ENCODE peak calls at places on chromosomes 7 and 10, in four cellular contexts. One of them, this sample, is unnamed.

GRCh38 chr10:126935263-126935946 is 30.2 kb downstream of the DOCK1 start:
- DNase-seq in left ventricle myocardium inferior: no peak
- DNase-seq in mesothelial cell of epicardium: no peak
- DNase-seq in PC-9: no peak
- DNase-seq in this sample: no peak

GRCh38 chr10:4687397-4687796 is 138.6 kb upstream of the AKR1E2 start:
- DNase-seq in mesothelial cell of epicardium: no peak
- DNase-seq in PC-9: no peak
- DNase-seq in left ventricle myocardium inferior: no peak
- DNase-seq in this sample: no peak

GRCh38 chr7:101620395-101620794 is 8.7 kb downstream of the MYL10 start:
- DNase-seq in PC-9: no peak
- DNase-seq in left ventricle myocardium inferior: no peak
- DNase-seq in mesothelial cell of epicardium: no peak
- DNase-seq in this sample: no peak

GRCh38 chr10:17415046-17415643 is 39.2 kb downstream of the ST8SIA6 start:
- DNase-seq in left ventricle myocardium inferior: no peak
- DNase-seq in PC-9: no peak
- DNase-seq in mesothelial cell of epicardium: no peak
- DNase-seq in this sample: no peak

GRCh38 chr7:110382736-110383135 is 708.2 kb upstream of the LRRN3 start:
- DNase-seq in PC-9: no peak
- DNase-seq in mesothelial cell of epicardium: no peak
- DNase-seq in left ventricle myocardium inferior: no peak
- DNase-seq in this sample: no peak

GRCh38 chr7:142745091-142745635 is 4.1 kb upstream of the PRSS1 start:
- DNase-seq in PC-9: no peak
- DNase-seq in mesothelial cell of epicardium: no peak
- DNase-seq in left ventricle myocardium inferior: no peak
- DNase-seq in this sample: no peak

GRCh38 chr7:20307119-20307518 is 23.6 kb upstream of the ITGB8 start:
- DNase-seq in PC-9: peak; percentile 45
- DNase-seq in mesothelial cell of epicardium: no peak
- DNase-seq in left ventricle myocardium inferior: no peak
- DNase-seq in this sample: peak; percentile 72

GRCh38 chr10:3749597-3750351 is 35.2 kb downstream of the KLF6 start:
- DNase-seq in mesothelial cell of epicardium: peak; percentile 48
- DNase-seq in left ventricle myocardium inferior: peak; percentile 54
- DNase-seq in PC-9: no peak
- DNase-seq in this sample: peak; percentile 75

GRCh38 chr10:25743832-25744231 is 190.2 kb upstream of the MYO3A start:
- DNase-seq in mesothelial cell of epicardium: no peak
- DNase-seq in left ventricle myocardium inferior: no peak
- DNase-seq in PC-9: no peak
- DNase-seq in this sample: no peak

GRCh38 chr10:69057261-69057950 is 30.5 kb upstream of the SRGN start:
- DNase-seq in PC-9: no peak
- DNase-seq in left ventricle myocardium inferior: peak; percentile 58
- DNase-seq in mesothelial cell of epicardium: no peak
- DNase-seq in this sample: no peak

GRCh38 chr7:75045881-75046280 is 27.7 kb downstream of the RCC1L start:
- DNase-seq in PC-9: no peak
- DNase-seq in mesothelial cell of epicardium: no peak
- DNase-seq in left ventricle myocardium inferior: no peak
- DNase-seq in this sample: no peak

GRCh38 chr7:106153891-106154449 is 41.9 kb upstream of the SYPL1 start:
- DNase-seq in mesothelial cell of epicardium: peak; percentile 84
- DNase-seq in PC-9: peak; percentile 68
- DNase-seq in left ventricle myocardium inferior: peak; percentile 78
- DNase-seq in this sample: peak; percentile 86

GRCh38 chr7:155138204-155138603 is 68.1 kb downstream of the HTR5A start:
- DNase-seq in left ventricle myocardium inferior: no peak
- DNase-seq in PC-9: no peak
- DNase-seq in mesothelial cell of epicardium: no peak
- DNase-seq in this sample: no peak

GRCh38 chr10:85862771-85863170 is 503.8 kb downstream of the GRID1 start:
- DNase-seq in left ventricle myocardium inferior: no peak
- DNase-seq in mesothelial cell of epicardium: no peak
- DNase-seq in PC-9: no peak
- DNase-seq in this sample: no peak

GRCh38 chr7:1670894-1671875 is 1.1 kb downstream of the ELFN1 start:
- DNase-seq in mesothelial cell of epicardium: peak; percentile 35
- DNase-seq in PC-9: no peak
- DNase-seq in left ventricle myocardium inferior: no peak
- DNase-seq in this sample: no peak

GRCh38 chr7:1673581-1674102 is 3.6 kb downstream of the ELFN1 start:
- DNase-seq in left ventricle myocardium inferior: no peak
- DNase-seq in PC-9: no peak
- DNase-seq in mesothelial cell of epicardium: peak; percentile 26
- DNase-seq in this sample: no peak

GRCh38 chr7:1669954-1670893 is at the start of gene ELFN1:
- DNase-seq in left ventricle myocardium inferior: no peak
- DNase-seq in mesothelial cell of epicardium: peak; percentile 75
- DNase-seq in PC-9: no peak
- DNase-seq in this sample: peak; percentile 40

GRCh38 chr7:1672851-1673486 is 2.9 kb downstream of the ELFN1 start:
- DNase-seq in left ventricle myocardium inferior: no peak
- DNase-seq in mesothelial cell of epicardium: no peak
- DNase-seq in PC-9: no peak
- DNase-seq in this sample: no peak

GRCh38 chr7:1671876-1672451 is 1.9 kb downstream of the ELFN1 start:
- DNase-seq in mesothelial cell of epicardium: peak; percentile 33
- DNase-seq in PC-9: no peak
- DNase-seq in left ventricle myocardium inferior: no peak
- DNase-seq in this sample: no peak
- TF ChIP-seq CTCF in mesothelial cell of epicardium: no peak
- TF ChIP-seq CTCF in PC-9: no peak
- TF ChIP-seq CTCF in left ventricle myocardium inferior: no peak
- TF ChIP-seq CTCF in this sample: no peak

DNA sequence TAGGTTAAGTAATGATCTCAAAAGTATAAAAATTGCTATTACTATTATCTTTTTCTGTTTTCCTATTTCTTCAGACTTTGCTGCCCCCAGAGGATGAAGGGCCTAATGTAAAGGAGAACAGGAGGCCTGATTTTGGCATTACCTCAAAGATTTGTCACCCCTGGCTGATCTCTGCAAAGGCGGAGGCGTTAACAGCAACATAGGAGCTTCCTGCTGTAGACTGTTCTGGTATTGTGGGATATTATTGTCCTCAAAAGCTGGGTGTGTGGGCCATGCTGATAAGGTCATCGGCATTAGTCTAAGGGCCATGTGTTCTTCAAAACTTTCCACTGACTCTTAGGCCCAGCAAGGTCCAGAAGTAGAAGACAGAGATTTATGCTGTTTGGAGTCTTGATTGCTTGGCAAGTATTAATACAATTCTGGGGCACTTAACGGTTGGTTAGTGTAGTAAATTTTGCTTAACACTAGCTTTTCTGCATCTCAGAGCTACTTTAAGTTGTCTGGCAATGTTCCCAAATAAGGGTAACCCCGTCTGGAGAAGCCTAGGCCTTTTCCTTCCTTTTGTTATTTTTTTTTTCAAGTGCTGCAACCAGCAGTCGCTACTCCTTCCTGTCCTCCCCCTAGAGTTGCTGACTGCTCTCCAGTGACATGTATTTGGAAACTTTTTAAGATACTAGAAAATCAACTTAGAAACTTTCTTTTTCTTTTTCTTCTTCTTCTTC is 14.0 kb upstream of the ENTPD1 start:
- DNase-seq in left ventricle myocardium inferior: no peak
- DNase-seq in PC-9: no peak
- DNase-seq in mesothelial cell of epicardium: no peak
- DNase-seq in this sample: peak; percentile 77
- TF ChIP-seq CTCF in left ventricle myocardium inferior: peak; percentile 37
- TF ChIP-seq CTCF in PC-9: no peak
- TF ChIP-seq CTCF in mesothelial cell of epicardium: no peak
- TF ChIP-seq CTCF in this sample: peak; percentile 34

DNA sequence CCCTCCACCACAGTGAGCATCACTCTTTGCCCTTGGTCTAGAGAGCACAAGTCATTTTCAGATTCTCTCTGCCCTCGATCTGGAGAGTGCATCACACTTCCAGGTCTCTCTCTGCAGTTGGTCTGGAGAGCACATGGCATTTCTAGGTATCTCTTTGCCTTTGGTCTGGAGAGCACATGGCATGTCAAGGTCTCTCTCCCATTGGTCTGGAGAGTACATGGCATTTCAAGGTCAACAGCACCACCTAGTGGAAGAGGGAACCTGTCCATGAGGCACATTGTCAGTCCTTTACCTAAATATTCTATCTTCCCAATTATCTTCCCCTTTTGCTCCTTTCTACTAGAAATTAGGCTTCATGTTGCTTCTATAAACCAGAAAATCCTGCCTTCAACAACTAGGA is 1139.4 kb downstream of the XPNPEP1 start:
- DNase-seq in PC-9: peak; percentile 48
- DNase-seq in mesothelial cell of epicardium: no peak
- DNase-seq in left ventricle myocardium inferior: no peak
- DNase-seq in this sample: peak; percentile 53
- TF ChIP-seq CTCF in PC-9: peak; percentile 61
- TF ChIP-seq CTCF in mesothelial cell of epicardium: no peak
- TF ChIP-seq CTCF in left ventricle myocardium inferior: no peak
- TF ChIP-seq CTCF in this sample: peak; percentile 37

DNA sequence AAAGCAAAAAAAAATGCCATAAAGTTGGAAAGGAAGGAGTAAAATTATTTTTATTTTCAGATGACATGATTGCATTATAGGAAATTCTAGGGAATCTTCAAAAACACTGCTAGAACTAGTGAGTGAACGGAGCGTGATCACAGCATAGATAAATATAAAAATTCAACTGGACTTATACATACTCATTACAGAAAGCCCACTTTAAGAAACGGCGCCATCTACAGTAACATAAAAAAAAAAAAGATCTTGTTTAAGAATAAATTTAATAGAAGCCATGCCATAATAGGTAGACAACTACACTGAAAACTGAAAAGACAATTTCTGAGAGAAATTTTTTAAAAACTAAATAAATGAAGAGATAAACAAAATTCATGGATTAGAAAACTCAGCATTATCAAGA is 623.1 kb upstream of the MGMT start:
- DNase-seq in left ventricle myocardium inferior: no peak
- DNase-seq in PC-9: no peak
- DNase-seq in mesothelial cell of epicardium: no peak
- DNase-seq in this sample: no peak
- TF ChIP-seq CTCF in left ventricle myocardium inferior: peak; percentile 14
- TF ChIP-seq CTCF in PC-9: no peak
- TF ChIP-seq CTCF in mesothelial cell of epicardium: no peak
- TF ChIP-seq CTCF in this sample: no peak

GRCh38 chr10:70131560-70131937 is 1.1 kb downstream of the AIFM2 start:
- DNase-seq in PC-9: no peak
- DNase-seq in left ventricle myocardium inferior: no peak
- DNase-seq in mesothelial cell of epicardium: no peak
- DNase-seq in this sample: no peak

GRCh38 chr10:70135046-70135445 is 2.4 kb upstream of the AIFM2 start:
- DNase-seq in left ventricle myocardium inferior: no peak
- DNase-seq in PC-9: no peak
- DNase-seq in mesothelial cell of epicardium: no peak
- DNase-seq in this sample: no peak

GRCh38 chr10:70135684-70136083 is 3.1 kb upstream of the AIFM2 start:
- DNase-seq in mesothelial cell of epicardium: peak; percentile 11
- DNase-seq in PC-9: no peak
- DNase-seq in left ventricle myocardium inferior: no peak
- DNase-seq in this sample: no peak

GRCh38 chr10:70130878-70131559 is 1.6 kb downstream of the AIFM2 start:
- DNase-seq in left ventricle myocardium inferior: no peak
- DNase-seq in mesothelial cell of epicardium: no peak
- DNase-seq in PC-9: peak; percentile 94
- DNase-seq in this sample: peak; percentile 87

GRCh38 chr10:70132098-70133029 is at the start of gene AIFM2:
- DNase-seq in left ventricle myocardium inferior: peak; percentile 83
- DNase-seq in mesothelial cell of epicardium: peak; percentile 68
- DNase-seq in PC-9: peak; percentile 78
- DNase-seq in this sample: peak; percentile 59
- TF ChIP-seq CTCF in left ventricle myocardium inferior: no peak
- TF ChIP-seq CTCF in mesothelial cell of epicardium: no peak
- TF ChIP-seq CTCF in PC-9: peak; percentile 19
- TF ChIP-seq CTCF in this sample: no peak